ENCODE peak calls at places on chromosomes 16 and 17, in seven cellular contexts. H, E, U, Q, O, K and C are unnamed samples.

GRCh38 chr16:89049484-89050118 is 44.1 kb upstream of the ACSF3 start:
- DNase-seq in E (no peak), K (no peak), O (no peak), Q (no peak), H (no peak), U (no peak), C (peak)

GRCh38 chr16:58563235-58563634 is 47.9 kb downstream of the SETD6 start:
- DNase-seq in K (no peak), E (peak), O (no peak), H (no peak), Q (no peak), U (peak), C (no peak)

GRCh38 chr16:180921-181667 is 835 bp downstream of the HBQ1 start:
- DNase-seq in U (peak), K (peak), H (peak), Q (peak), E (peak), O (peak), C (peak)

GRCh38 chr16:88086571-88087516 is 135.6 kb downstream of the BANP start:
- DNase-seq in E (no peak), O (no peak), H (no peak), U (no peak), Q (no peak), K (no peak), C (no peak)

GRCh38 chr17:74610108-74610507 is 13.4 kb downstream of the CD300E start:
- DNase-seq in Q (no peak), E (no peak), K (no peak), H (no peak), O (no peak), U (no peak), C (no peak)

GRCh38 chr16:57299009-57299718 is 14.7 kb upstream of the PLLP start:
- DNase-seq in Q (peak), E (no peak), K (peak), U (no peak), H (no peak), O (no peak), C (peak)

GRCh38 chr16:15618392-15618791 is 24.6 kb downstream of the MARF1 start:
- DNase-seq in U (peak), Q (no peak), K (no peak), H (no peak), O (no peak), E (peak), C (no peak)

GRCh38 chr17:360141-360705 is 7.6 kb upstream of the RPH3AL start:
- DNase-seq in U (no peak), Q (no peak), K (no peak), E (no peak), O (no peak), H (no peak), C (no peak)

GRCh38 chr17:3794890-3795757 is 5.9 kb downstream of the ITGAE start:
- DNase-seq in U (peak), O (no peak), E (peak), K (no peak), H (no peak), Q (no peak), C (peak)

GRCh38 chr17:62627904-62628603 is 584 bp downstream of the MRC2 start:
- DNase-seq in Q (peak), O (no peak), E (peak), H (peak), U (peak), K (no peak), C (peak)

GRCh38 chr17:81345211-81346089 is 49.8 kb upstream of the BAHCC1 start:
- DNase-seq in E (peak), H (peak), Q (peak), O (peak), K (no peak), U (peak), C (peak)

GRCh38 chr17:80429356-80430275 is 14.6 kb downstream of the ENDOV start:
- DNase-seq in H (no peak), Q (no peak), K (no peak), O (no peak), U (no peak), E (no peak), C (no peak)

GRCh38 chr16:24035127-24035842 is 199.5 kb downstream of the PRKCB start:
- DNase-seq in O (peak), Q (no peak), U (no peak), H (peak), K (no peak), E (no peak), C (peak)

GRCh38 chr17:27849474-27850185 is 43.5 kb downstream of the LYRM9 start:
- DNase-seq in U (no peak), Q (no peak), K (no peak), O (no peak), E (no peak), H (no peak), C (no peak)

GRCh38 chr16:48361012-48361411 is 24.2 kb downstream of the SIAH1 start:
- DNase-seq in K (no peak), Q (no peak), U (no peak), H (no peak), E (no peak), O (no peak), C (no peak)

GRCh38 chr17:13919818-13920217 is 149.5 kb upstream of the COX10 start:
- DNase-seq in H (no peak), O (no peak), U (no peak), E (no peak), Q (no peak), K (no peak), C (no peak)

GRCh38 chr17:75346906-75347305 is 57.7 kb upstream of the SLC25A19 start:
- DNase-seq in K (no peak), H (peak), Q (no peak), E (peak), U (peak), O (no peak), C (no peak)

GRCh38 chr17:16286009-16286946 is 67.0 kb downstream of the CENPV start:
- DNase-seq in K (peak), Q (peak), E (peak), U (peak), O (peak), H (peak), C (peak)

GRCh38 chr16:81810894-81811538 is 31.9 kb downstream of the PLCG2 start:
- DNase-seq in Q (no peak), H (no peak), K (no peak), O (no peak), U (no peak), E (no peak), C (no peak)

GRCh38 chr17:44907696-44908470 is 7.4 kb downstream of the GFAP start:
- DNase-seq in E (no peak), H (no peak), K (no peak), U (no peak), Q (no peak), O (no peak), C (no peak)

GRCh38 chr17:3826191-3826590 is 19.9 kb downstream of the NCBP3 start:
- DNase-seq in Q (no peak), E (peak), O (no peak), H (no peak), K (no peak), U (no peak), C (no peak)

GRCh38 chr17:79311373-79311772 is 236.7 kb downstream of the ENGASE start:
- DNase-seq in U (no peak), Q (no peak), E (no peak), K (no peak), O (no peak), H (no peak), C (no peak)

GRCh38 chr16:14186007-14186953 is 115.2 kb downstream of the MRTFB start:
- DNase-seq in Q (peak), H (no peak), K (no peak), O (no peak), U (peak), E (peak), C (no peak)

GRCh38 chr16:84907046-84907445 is 87.3 kb downstream of the CRISPLD2 start:
- DNase-seq in K (no peak), E (no peak), O (no peak), U (no peak), H (no peak), Q (no peak), C (no peak)

GRCh38 chr17:47305302-47305923 is 18.3 kb upstream of the EFCAB13 start:
- DNase-seq in U (peak), Q (no peak), H (peak), O (no peak), E (peak), K (no peak), C (no peak)

GRCh38 chr17:6162216-6162615 is 92.0 kb downstream of the WSCD1 start:
- DNase-seq in H (no peak), O (no peak), E (no peak), Q (peak), U (no peak), K (no peak), C (no peak)